ENCODE peak calls at places on chromosomes 13 and 19, in six cellular contexts. One of them, this sample, is unnamed.

GRCh38 chr13:113273856-113274590 is 23.0 kb upstream of the LAMP1 start:
- DNase-seq in PC-3: peak; percentile 28
- DNase-seq in IMR-90: peak; percentile 87
- DNase-seq in upper lobe of right lung: peak; percentile 76
- DNase-seq in tibial nerve: no peak
- DNase-seq in body of pancreas: no peak
- DNase-seq in this sample: no peak

GRCh38 chr13:31982124-31982523 is 49.5 kb upstream of the FRY start:
- DNase-seq in tibial nerve: no peak
- DNase-seq in PC-3: no peak
- DNase-seq in body of pancreas: no peak
- DNase-seq in upper lobe of right lung: no peak
- DNase-seq in IMR-90: no peak
- DNase-seq in this sample: no peak

GRCh38 chr19:18683109-18683954 is at the start of gene CRTC1:
- DNase-seq in tibial nerve: peak; percentile 76
- DNase-seq in IMR-90: peak; percentile 79
- DNase-seq in PC-3: peak; percentile 93
- DNase-seq in body of pancreas: peak; percentile 87
- DNase-seq in upper lobe of right lung: peak; percentile 96
- DNase-seq in this sample: peak; percentile 98

GRCh38 chr13:67726979-67727378 is 496.8 kb upstream of the PCDH9 start:
- DNase-seq in body of pancreas: peak; percentile 13
- DNase-seq in PC-3: no peak
- DNase-seq in IMR-90: no peak
- DNase-seq in tibial nerve: no peak
- DNase-seq in upper lobe of right lung: no peak
- DNase-seq in this sample: no peak

GRCh38 chr13:112693831-112694497 is 4.1 kb downstream of the ATP11A start:
- DNase-seq in body of pancreas: peak; percentile 25
- DNase-seq in IMR-90: peak; percentile 90
- DNase-seq in PC-3: peak; percentile 22
- DNase-seq in upper lobe of right lung: no peak
- DNase-seq in tibial nerve: peak; percentile 34
- DNase-seq in this sample: no peak

GRCh38 chr13:24075137-24075975 is 85.2 kb upstream of the SPATA13 start:
- DNase-seq in tibial nerve: no peak
- DNase-seq in body of pancreas: peak; percentile 38
- DNase-seq in IMR-90: no peak
- DNase-seq in PC-3: peak; percentile 69
- DNase-seq in upper lobe of right lung: no peak
- DNase-seq in this sample: no peak

GRCh38 chr19:10761443-10762242 is 43.8 kb downstream of the DNM2 start:
- DNase-seq in upper lobe of right lung: no peak
- DNase-seq in IMR-90: no peak
- DNase-seq in body of pancreas: peak; percentile 49
- DNase-seq in tibial nerve: no peak
- DNase-seq in PC-3: no peak
- DNase-seq in this sample: no peak

GRCh38 chr13:110712081-110712848 is 1.2 kb upstream of the ING1 start:
- DNase-seq in upper lobe of right lung: peak; percentile 94
- DNase-seq in PC-3: peak; percentile 81
- DNase-seq in IMR-90: peak; percentile 73
- DNase-seq in tibial nerve: peak; percentile 75
- DNase-seq in body of pancreas: peak; percentile 88
- DNase-seq in this sample: peak; percentile 82

GRCh38 chr13:107824636-107825035 is 390.7 kb downstream of the LIG4 start:
- DNase-seq in tibial nerve: no peak
- DNase-seq in IMR-90: no peak
- DNase-seq in PC-3: no peak
- DNase-seq in upper lobe of right lung: no peak
- DNase-seq in body of pancreas: no peak
- DNase-seq in this sample: no peak

GRCh38 chr13:61765181-61765742 is 349.6 kb upstream of the PCDH20 start:
- DNase-seq in IMR-90: no peak
- DNase-seq in tibial nerve: no peak
- DNase-seq in upper lobe of right lung: no peak
- DNase-seq in body of pancreas: no peak
- DNase-seq in PC-3: no peak
- DNase-seq in this sample: no peak

GRCh38 chr13:30664689-30665088 is 47.0 kb downstream of the USPL1 start:
- DNase-seq in upper lobe of right lung: no peak
- DNase-seq in tibial nerve: no peak
- DNase-seq in PC-3: no peak
- DNase-seq in IMR-90: no peak
- DNase-seq in body of pancreas: no peak
- DNase-seq in this sample: no peak

GRCh38 chr13:27353166-27353583 is 71.2 kb upstream of the GTF3A start:
- DNase-seq in tibial nerve: no peak
- DNase-seq in PC-3: peak; percentile 74
- DNase-seq in body of pancreas: no peak
- DNase-seq in upper lobe of right lung: no peak
- DNase-seq in IMR-90: peak; percentile 88
- DNase-seq in this sample: no peak

GRCh38 chr13:113349491-113349890 is 14.4 kb downstream of the GRTP1 start:
- DNase-seq in IMR-90: no peak
- DNase-seq in upper lobe of right lung: no peak
- DNase-seq in body of pancreas: no peak
- DNase-seq in tibial nerve: no peak
- DNase-seq in PC-3: no peak
- DNase-seq in this sample: no peak

GRCh38 chr13:26967119-26968038 is 204.2 kb downstream of the USP12 start:
- DNase-seq in tibial nerve: no peak
- DNase-seq in body of pancreas: peak; percentile 46
- DNase-seq in IMR-90: no peak
- DNase-seq in PC-3: no peak
- DNase-seq in upper lobe of right lung: no peak
- DNase-seq in this sample: no peak

GRCh38 chr13:111661052-111661451 is 340.6 kb downstream of the TEX29 start:
- DNase-seq in IMR-90: no peak
- DNase-seq in upper lobe of right lung: no peak
- DNase-seq in PC-3: no peak
- DNase-seq in body of pancreas: no peak
- DNase-seq in tibial nerve: no peak
- DNase-seq in this sample: no peak

GRCh38 chr13:32838985-32839384 is 177.2 kb upstream of the KL start:
- DNase-seq in tibial nerve: no peak
- DNase-seq in upper lobe of right lung: no peak
- DNase-seq in PC-3: peak; percentile 56
- DNase-seq in IMR-90: peak; percentile 59
- DNase-seq in body of pancreas: peak; percentile 34
- DNase-seq in this sample: no peak

GRCh38 chr13:68099616-68100015 is 869.5 kb upstream of the PCDH9 start:
- DNase-seq in upper lobe of right lung: no peak
- DNase-seq in body of pancreas: no peak
- DNase-seq in IMR-90: peak; percentile 17
- DNase-seq in PC-3: peak; percentile 61
- DNase-seq in tibial nerve: no peak
- DNase-seq in this sample: peak; percentile 31

GRCh38 chr19:2962018-2962670 is 15.2 kb upstream of the TLE6 start:
- DNase-seq in tibial nerve: peak; percentile 95
- DNase-seq in body of pancreas: peak; percentile 58
- DNase-seq in IMR-90: peak; percentile 89
- DNase-seq in upper lobe of right lung: no peak
- DNase-seq in PC-3: peak; percentile 67
- DNase-seq in this sample: peak; percentile 73

DNA sequence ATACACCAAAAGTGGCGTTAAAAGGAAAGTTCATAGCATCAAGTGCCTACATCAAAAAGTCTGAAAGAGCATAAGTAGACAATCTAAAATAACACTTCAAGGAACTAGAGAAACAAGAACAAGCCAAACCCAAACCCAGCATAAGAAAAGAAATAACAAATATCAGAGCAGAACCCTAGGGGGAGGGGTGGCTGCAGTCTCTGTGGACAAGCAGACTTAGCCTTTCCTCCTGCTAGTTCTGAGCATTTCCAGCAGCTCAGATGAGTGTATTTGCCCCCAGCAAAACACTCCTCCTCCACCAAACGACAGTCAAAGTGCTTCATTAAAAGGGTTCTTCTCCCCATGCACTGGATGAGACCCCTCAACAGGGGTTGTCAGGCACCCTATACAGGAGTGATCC is 7.1 kb upstream of the ZNF90 start:
- DNase-seq in tibial nerve: no peak
- DNase-seq in PC-3: no peak
- DNase-seq in body of pancreas: no peak
- DNase-seq in upper lobe of right lung: no peak
- DNase-seq in IMR-90: no peak
- DNase-seq in this sample: no peak
- TF ChIP-seq CTCF in tibial nerve: no peak
- TF ChIP-seq CTCF in PC-3: no peak
- TF ChIP-seq CTCF in body of pancreas: no peak
- TF ChIP-seq CTCF in upper lobe of right lung: no peak
- TF ChIP-seq CTCF in IMR-90: no peak
- TF ChIP-seq CTCF in this sample: no peak

GRCh38 chr19:7415857-7416371 is 67.2 kb downstream of the ARHGEF18 start:
- DNase-seq in body of pancreas: no peak
- DNase-seq in upper lobe of right lung: no peak
- DNase-seq in IMR-90: no peak
- DNase-seq in tibial nerve: no peak
- DNase-seq in PC-3: no peak
- DNase-seq in this sample: no peak
- H3K27ac ChIP-seq in body of pancreas: peak overlapping the region; percentile 57
- H3K27ac ChIP-seq in upper lobe of right lung: peak overlapping the region; percentile 58
- H3K27ac ChIP-seq in IMR-90: no peak overlapping the region
- H3K27ac ChIP-seq in tibial nerve: no peak overlapping the region
- H3K27ac ChIP-seq in PC-3: no peak overlapping the region
- H3K27ac ChIP-seq in this sample: peak overlapping the region; percentile 34

GRCh38 chr19:23686622-23687423 is at the start of gene ZNF675:
- DNase-seq in upper lobe of right lung: peak; percentile 96
- DNase-seq in PC-3: peak; percentile 93
- DNase-seq in IMR-90: peak; percentile 89
- DNase-seq in body of pancreas: peak; percentile 94
- DNase-seq in tibial nerve: peak; percentile 92
- DNase-seq in this sample: peak; percentile 93
- TF ChIP-seq CTCF in upper lobe of right lung: no peak
- TF ChIP-seq CTCF in PC-3: peak; percentile 33
- TF ChIP-seq CTCF in IMR-90: peak; percentile 1
- TF ChIP-seq CTCF in body of pancreas: peak; percentile 15
- TF ChIP-seq CTCF in tibial nerve: no peak
- TF ChIP-seq CTCF in this sample: no peak

GRCh38 chr19:5935473-5936307 is 21.6 kb downstream of the CAPS start:
- DNase-seq in tibial nerve: no peak
- DNase-seq in IMR-90: peak; percentile 35
- DNase-seq in PC-3: no peak
- DNase-seq in body of pancreas: no peak
- DNase-seq in upper lobe of right lung: no peak
- DNase-seq in this sample: no peak
- H3K27ac ChIP-seq in tibial nerve: peak overlapping the region; percentile 52
- H3K27ac ChIP-seq in IMR-90: peak overlapping the region; percentile 97
- H3K27ac ChIP-seq in PC-3: no peak overlapping the region
- H3K27ac ChIP-seq in body of pancreas: no peak overlapping the region
- H3K27ac ChIP-seq in upper lobe of right lung: peak overlapping the region; percentile 47
- H3K27ac ChIP-seq in this sample: no peak overlapping the region

DNA sequence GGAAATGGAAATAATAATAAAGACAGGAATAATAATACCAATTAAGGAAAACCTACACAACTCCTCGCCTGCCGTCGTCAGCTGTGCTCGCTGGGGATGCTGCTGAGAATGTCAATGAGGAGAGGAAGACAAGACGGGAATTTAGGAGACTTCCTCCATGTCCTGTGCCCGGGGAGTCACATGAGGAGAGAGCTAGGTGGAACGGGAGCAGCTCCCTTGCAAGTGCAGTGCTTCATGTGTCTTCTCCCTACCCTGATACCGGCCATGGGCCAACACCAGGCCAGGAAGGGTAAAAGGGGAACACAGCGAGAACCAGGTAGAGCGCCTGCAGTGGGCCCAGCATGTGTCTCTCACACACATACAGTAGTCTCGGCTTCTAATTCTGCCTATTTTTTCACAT is 11.8 kb downstream of the DOCK9 start:
- DNase-seq in IMR-90: no peak
- DNase-seq in PC-3: no peak
- DNase-seq in body of pancreas: no peak
- DNase-seq in upper lobe of right lung: no peak
- DNase-seq in tibial nerve: no peak
- DNase-seq in this sample: no peak
- TF ChIP-seq CTCF in IMR-90: no peak
- TF ChIP-seq CTCF in PC-3: no peak
- TF ChIP-seq CTCF in body of pancreas: no peak
- TF ChIP-seq CTCF in upper lobe of right lung: no peak
- TF ChIP-seq CTCF in tibial nerve: no peak
- TF ChIP-seq CTCF in this sample: no peak

DNA sequence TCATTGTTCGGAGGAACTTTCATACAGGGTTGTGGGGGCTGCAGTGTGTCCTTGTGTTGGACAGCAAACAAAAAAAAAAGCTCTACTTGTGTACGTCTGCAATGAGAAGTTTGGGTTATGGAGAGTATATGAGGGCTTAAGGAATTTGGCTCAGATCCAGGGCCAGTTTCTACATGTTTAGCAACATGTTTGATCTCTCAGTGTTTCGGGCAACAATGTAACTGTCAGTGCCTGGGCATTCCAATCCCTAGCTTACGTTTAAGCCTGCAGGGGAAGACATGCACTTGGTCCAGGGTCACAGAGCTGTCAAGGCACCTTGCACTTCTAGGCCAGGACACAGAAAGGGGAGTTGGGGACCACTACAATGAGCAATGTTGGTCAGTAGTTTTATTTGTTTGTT is 13.9 kb downstream of the ZNF543 start:
- DNase-seq in tibial nerve: no peak
- DNase-seq in body of pancreas: no peak
- DNase-seq in upper lobe of right lung: no peak
- DNase-seq in IMR-90: peak; percentile 9
- DNase-seq in PC-3: no peak
- DNase-seq in this sample: peak; percentile 59
- H3K27ac ChIP-seq in tibial nerve: no peak overlapping the region
- H3K27ac ChIP-seq in body of pancreas: no peak overlapping the region
- H3K27ac ChIP-seq in upper lobe of right lung: no peak overlapping the region
- H3K27ac ChIP-seq in IMR-90: no peak overlapping the region
- H3K27ac ChIP-seq in PC-3: no peak overlapping the region
- H3K27ac ChIP-seq in this sample: no peak overlapping the region

This sample was measured in RWPE1.